ENCODE peak calls at places on chromosomes 3 and 15, in nine cellular contexts. D is cardiac muscle cell, I is transverse colon, S is HCT116, R is foreskin fibroblast, X is astrocyte, G is left ventricle myocardium inferior, E is neural progenitor cell, C is Panc1. T is an unnamed sample.

GRCh38 chr3:150147776-150148175 is 177.1 kb upstream of the PFN2 start:
- DNase-seq in S (no peak), E (no peak), G (no peak), X (peak), D (no peak), I (no peak), C (no peak), R (peak), T (no peak)

GRCh38 chr15:70512772-70513362 is 250.5 kb downstream of the UACA start:
- DNase-seq in E (peak), S (peak), G (peak), C (no peak), I (peak), X (no peak), R (no peak), D (peak), T (peak)

GRCh38 chr15:62782100-62782791 is 260.3 kb upstream of the TPM1 start:
- DNase-seq in R (peak), I (peak), C (peak), G (peak), D (peak), S (peak), E (peak), X (peak), T (peak)

GRCh38 chr15:52787549-52788098 is 2.5 kb downstream of the ONECUT1 start:
- DNase-seq in X (no peak), R (no peak), G (no peak), C (no peak), E (peak), S (no peak), D (no peak), I (no peak), T (no peak)

GRCh38 chr3:45343947-45344346 is 44.4 kb upstream of the LARS2 start:
- DNase-seq in G (no peak), I (no peak), S (peak), X (no peak), C (no peak), E (peak), D (no peak), R (no peak), T (no peak)

GRCh38 chr3:13379191-13379830 is 40.8 kb downstream of the NUP210 start:
- DNase-seq in S (no peak), D (peak), R (peak), I (no peak), X (peak), C (no peak), E (no peak), G (no peak), T (peak)

GRCh38 chr3:71309342-71309741 is 274.2 kb downstream of the FOXP1 start:
- DNase-seq in S (no peak), D (no peak), E (no peak), R (peak), I (no peak), C (no peak), X (peak), G (no peak), T (peak)

GRCh38 chr3:53594276-53594675 is 99.9 kb downstream of the CACNA1D start:
- DNase-seq in I (no peak), G (no peak), E (no peak), C (no peak), X (no peak), S (no peak), D (no peak), R (no peak), T (no peak)

GRCh38 chr3:87350367-87351199 is 74.2 kb upstream of the POU1F1 start:
- DNase-seq in I (no peak), D (peak), C (peak), S (peak), E (peak), R (peak), G (no peak), X (peak), T (peak)

GRCh38 chr3:195227871-195228270 is 43.1 kb downstream of the XXYLT1 start:
- DNase-seq in R (no peak), X (no peak), D (no peak), G (no peak), C (no peak), I (no peak), S (no peak), E (no peak), T (no peak)

GRCh38 chr3:186566772-186567071 is 417 bp downstream of the TBCCD1 start:
- DNase-seq in R (no peak), X (no peak), S (no peak), C (no peak), D (no peak), I (no peak), E (peak), G (no peak), T (no peak)

GRCh38 chr15:40471105-40471777 is 457 bp downstream of the CHST14 start:
- DNase-seq in E (peak), I (peak), D (peak), S (no peak), X (no peak), G (peak), C (no peak), R (peak), T (peak)

GRCh38 chr15:45442497-45443135 is 64.3 kb upstream of the GATM start:
- DNase-seq in G (no peak), I (no peak), C (no peak), E (no peak), X (peak), S (no peak), R (peak), D (no peak), T (peak)

GRCh38 chr15:34122771-34123183 is 20.9 kb downstream of the PGBD4 start:
- DNase-seq in X (peak), D (no peak), R (peak), S (no peak), G (no peak), I (no peak), E (no peak), C (no peak), T (peak)

GRCh38 chr3:192869131-192870027 is 48.3 kb downstream of the MB21D2 start:
- DNase-seq in I (no peak), S (no peak), C (no peak), R (peak), G (peak), X (peak), D (no peak), E (no peak), T (peak)

GRCh38 chr3:113252553-113252952 is 41.2 kb downstream of the BOC start:
- DNase-seq in X (no peak), I (no peak), S (no peak), G (no peak), D (no peak), E (no peak), R (no peak), C (no peak), T (no peak)

GRCh38 chr3:113254171-113254947 is 43.0 kb downstream of the BOC start:
- DNase-seq in X (no peak), I (no peak), G (no peak), S (no peak), C (no peak), E (peak), R (no peak), D (no peak), T (no peak)

GRCh38 chr3:113250566-113250965 is 39.2 kb downstream of the BOC start:
- DNase-seq in X (no peak), R (no peak), G (no peak), D (no peak), E (no peak), C (no peak), I (no peak), S (no peak), T (no peak)

GRCh38 chr3:113249601-113250000 is 38.2 kb downstream of the BOC start:
- DNase-seq in R (no peak), D (no peak), G (no peak), E (no peak), C (no peak), I (no peak), S (no peak), X (peak), T (no peak)

GRCh38 chr3:113251817-113252216 is 40.5 kb downstream of the BOC start:
- DNase-seq in S (no peak), E (no peak), X (no peak), G (no peak), I (no peak), C (no peak), D (no peak), R (no peak), T (no peak)
- TF ChIP-seq CTCF in S (peak), E (no peak), X (no peak), G (no peak), I (no peak), C (peak), D (no peak), R (no peak), T (no peak)

GRCh38 chr15:85168642-85169173 is 187.1 kb downstream of the PDE8A start:
- DNase-seq in R (peak), E (peak), G (no peak), X (no peak), D (peak), C (no peak), I (peak), S (peak), T (no peak)
- H3K4me3 ChIP-seq in R (no peak), E (peak), G (peak), X (peak), D (peak), C (peak), I (no peak), S (no peak), T (no peak)

GRCh38 chr15:90071220-90071807 is 31.0 kb downstream of the IDH2 start:
- DNase-seq in R (peak), X (peak), C (peak), S (peak), E (peak), I (peak), G (peak), D (peak), T (peak)
- TF ChIP-seq CTCF in R (peak), X (peak), C (peak), S (peak), E (peak), I (peak), G (peak), D (peak), T (peak)

DNA sequence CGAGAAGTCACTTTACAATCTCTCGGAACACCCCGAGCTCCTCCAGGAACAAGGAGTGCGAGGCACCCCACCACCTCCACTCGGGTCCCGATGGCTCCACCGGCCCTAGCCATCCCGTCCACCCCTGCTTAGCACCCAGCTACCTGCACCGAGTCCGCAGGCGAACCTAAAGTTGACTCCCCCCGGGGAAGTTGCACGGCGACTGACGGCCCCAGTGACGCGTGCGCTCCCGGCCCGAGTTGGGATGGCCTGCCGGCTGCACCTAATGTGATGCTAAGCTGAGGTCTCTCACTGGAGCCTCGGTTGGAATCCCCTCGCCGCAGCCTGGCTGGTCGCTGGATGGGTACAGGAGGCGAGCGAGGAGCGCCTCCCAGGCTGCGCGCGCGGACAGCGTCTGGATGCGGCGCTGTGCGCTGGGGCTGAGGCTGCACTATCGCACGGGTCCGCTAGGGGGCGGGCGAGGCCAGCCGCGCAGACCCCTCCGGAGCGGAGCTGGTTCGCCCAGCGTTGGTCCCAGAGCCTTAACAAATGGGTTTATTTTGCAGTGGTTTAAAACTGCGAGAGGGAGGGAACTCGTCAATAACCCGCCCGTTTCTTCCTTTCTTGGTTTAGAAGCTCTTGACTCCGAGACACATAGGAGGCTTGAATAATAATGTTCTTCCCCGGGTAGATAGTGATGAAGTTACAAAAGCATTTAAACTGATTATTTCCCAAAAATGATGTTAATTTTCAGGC is at the start of gene OXTR:
- DNase-seq in G (peak), R (peak), C (peak), I (peak), S (no peak), E (peak), X (peak), D (peak), T (peak)
- H3K4me3 ChIP-seq in G (peak), R (peak), C (peak), I (no peak), S (peak), E (peak), X (peak), D (peak), T (peak)

GRCh38 chr3:73683706-73684105 is 59.0 kb upstream of the PDZRN3 start:
- DNase-seq in G (no peak), I (no peak), C (no peak), E (peak), D (no peak), R (no peak), S (no peak), X (no peak), T (no peak)

GRCh38 chr3:73681198-73681597 is 56.5 kb upstream of the PDZRN3 start:
- DNase-seq in C (no peak), S (no peak), X (no peak), G (no peak), E (no peak), I (no peak), D (no peak), R (peak), T (no peak)

GRCh38 chr3:73685061-73685460 is 60.3 kb upstream of the PDZRN3 start:
- DNase-seq in G (no peak), I (no peak), X (no peak), R (no peak), C (no peak), E (peak), S (no peak), D (no peak), T (no peak)

GRCh38 chr3:73681610-73682009 is 56.9 kb upstream of the PDZRN3 start:
- DNase-seq in G (no peak), C (no peak), E (no peak), D (no peak), R (peak), S (no peak), X (peak), I (no peak), T (peak)

DNA sequence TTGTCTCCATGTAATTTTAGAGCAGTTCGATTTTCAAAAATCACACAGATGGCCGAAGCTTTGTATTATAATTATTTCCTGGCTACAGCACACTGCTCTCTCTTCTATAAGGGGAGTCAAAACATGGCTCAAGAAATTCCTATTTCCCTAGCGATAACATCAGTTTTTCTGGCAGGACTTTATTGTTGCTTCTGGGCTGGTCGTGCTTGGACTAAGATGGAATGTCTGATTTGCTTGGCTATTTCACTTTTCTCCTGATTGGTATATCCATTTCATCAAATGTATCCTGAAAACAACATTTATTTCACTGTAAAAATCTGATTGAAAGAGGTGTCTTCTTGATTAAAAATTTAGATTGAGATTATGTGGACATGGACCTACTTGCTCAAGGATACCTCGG is 56.0 kb upstream of the PDZRN3 start:
- DNase-seq in X (no peak), I (no peak), G (no peak), S (no peak), D (no peak), C (no peak), R (no peak), E (no peak), T (no peak)
- TF ChIP-seq CTCF in X (no peak), I (no peak), G (no peak), S (no peak), D (no peak), C (no peak), R (no peak), E (no peak), T (no peak)

GRCh38 chr3:56919797-56920195 is 118.0 kb upstream of the ARHGEF3 start:
- DNase-seq in D (no peak), X (no peak), I (no peak), S (no peak), C (no peak), G (no peak), R (no peak), E (no peak), T (no peak)

GRCh38 chr3:56919137-56919796 is 117.5 kb upstream of the ARHGEF3 start:
- DNase-seq in C (no peak), R (no peak), D (no peak), X (no peak), S (no peak), I (no peak), E (no peak), G (no peak), T (no peak)

GRCh38 chr3:56917337-56917697 is 115.6 kb upstream of the ARHGEF3 start:
- DNase-seq in I (no peak), X (no peak), D (no peak), C (no peak), E (no peak), R (no peak), S (no peak), G (no peak), T (no peak)

GRCh38 chr3:56916697-56917336 is 115.1 kb upstream of the ARHGEF3 start:
- DNase-seq in S (no peak), C (no peak), R (no peak), I (no peak), X (no peak), G (no peak), E (no peak), D (no peak), T (no peak)

DNA sequence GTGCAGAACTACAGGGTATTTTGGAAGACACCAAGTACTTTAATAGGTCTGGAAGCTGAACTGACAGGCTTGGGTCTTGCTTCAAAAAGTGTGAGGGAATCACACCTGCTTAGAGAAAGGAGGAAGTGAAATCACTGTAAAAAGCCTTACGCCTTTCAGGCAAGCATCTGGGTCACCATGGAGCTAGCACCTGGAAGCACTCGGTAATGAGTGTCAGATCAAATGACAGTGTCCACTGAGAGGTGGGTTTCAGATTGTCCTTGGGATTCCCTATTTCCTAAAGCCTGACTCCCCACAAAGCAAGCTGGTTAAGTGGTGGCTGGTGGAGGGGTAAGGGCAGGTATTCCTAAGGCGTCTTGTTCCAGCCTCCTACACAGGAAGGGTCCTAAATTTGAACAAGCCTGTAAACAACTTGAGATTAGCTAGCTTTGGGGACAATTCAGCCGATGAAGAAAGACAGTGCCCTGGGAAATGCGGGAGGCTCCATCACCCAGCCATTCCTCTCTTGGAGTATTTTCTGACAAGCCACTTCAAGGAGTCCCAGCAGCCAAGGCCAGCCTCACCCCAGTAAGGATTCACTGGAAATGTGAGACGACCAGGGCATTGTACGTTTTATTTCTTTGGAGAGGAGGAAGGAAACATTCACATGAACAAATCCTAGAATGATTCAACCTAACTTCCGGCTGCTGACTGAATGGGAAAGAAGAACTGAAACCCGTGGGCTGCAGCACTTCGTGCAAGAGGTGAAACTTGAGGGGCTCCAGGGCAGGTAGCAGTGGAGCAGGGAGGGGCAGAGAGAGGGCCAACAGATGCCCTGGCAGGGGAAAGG is 116.2 kb upstream of the ARHGEF3 start:
- DNase-seq in C (no peak), G (no peak), D (no peak), S (no peak), E (no peak), X (no peak), R (no peak), I (peak), T (no peak)
- H3K4me3 ChIP-seq in C (no peak), G (no peak), D (no peak), S (no peak), E (no peak), X (no peak), R (no peak), I (no peak), T (no peak)

GRCh38 chr3:8658326-8659212 is 14.0 kb upstream of the SSUH2 start:
- DNase-seq in E (no peak), C (no peak), G (peak), I (peak), X (peak), R (peak), S (no peak), D (peak), T (no peak)

GRCh38 chr3:8660271-8660731 is 15.7 kb upstream of the SSUH2 start:
- DNase-seq in S (no peak), I (no peak), G (no peak), X (peak), R (peak), C (no peak), E (no peak), D (peak), T (peak)

GRCh38 chr3:8659242-8659641 is 14.6 kb upstream of the SSUH2 start:
- DNase-seq in C (no peak), R (no peak), E (no peak), G (no peak), X (no peak), D (no peak), S (no peak), I (no peak), T (no peak)

GRCh38 chr3:8662594-8662993 is 18.0 kb upstream of the SSUH2 start:
- DNase-seq in I (no peak), G (no peak), X (no peak), S (no peak), R (no peak), C (no peak), D (no peak), E (no peak), T (no peak)

DNA sequence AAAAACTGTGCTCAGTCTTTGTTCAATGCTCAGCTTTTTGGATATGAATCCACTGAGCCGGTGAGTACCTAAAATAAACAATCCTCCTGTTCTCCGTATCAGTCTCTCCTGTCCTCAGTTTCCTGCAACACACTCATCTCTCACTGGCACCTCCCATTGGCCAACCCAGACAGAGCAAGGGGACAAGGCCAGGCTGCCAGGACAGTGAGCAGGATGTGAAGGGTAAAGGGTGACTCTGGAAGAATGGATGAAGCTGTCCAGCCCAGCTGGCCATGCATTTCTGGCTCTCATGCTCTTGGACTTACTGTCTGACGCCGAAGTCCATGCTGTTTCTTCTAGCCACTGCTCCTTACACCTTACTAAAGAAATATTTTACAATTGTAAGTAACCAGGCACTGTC is 16.2 kb upstream of the SSUH2 start:
- DNase-seq in G (no peak), I (no peak), D (peak), S (no peak), R (peak), C (no peak), E (no peak), X (no peak), T (no peak)
- TF ChIP-seq CTCF in G (no peak), I (no peak), D (no peak), S (no peak), R (no peak), C (no peak), E (no peak), X (no peak), T (no peak)

GRCh38 chr3:49165771-49166751 is at the start of gene CCDC71:
- DNase-seq in C (no peak), R (peak), G (peak), X (peak), I (peak), D (peak), S (peak), E (peak), T (peak)
- H3K4me3 ChIP-seq in C (peak), R (peak), G (peak), X (peak), I (peak), D (peak), S (peak), E (peak), T (peak)

DNA sequence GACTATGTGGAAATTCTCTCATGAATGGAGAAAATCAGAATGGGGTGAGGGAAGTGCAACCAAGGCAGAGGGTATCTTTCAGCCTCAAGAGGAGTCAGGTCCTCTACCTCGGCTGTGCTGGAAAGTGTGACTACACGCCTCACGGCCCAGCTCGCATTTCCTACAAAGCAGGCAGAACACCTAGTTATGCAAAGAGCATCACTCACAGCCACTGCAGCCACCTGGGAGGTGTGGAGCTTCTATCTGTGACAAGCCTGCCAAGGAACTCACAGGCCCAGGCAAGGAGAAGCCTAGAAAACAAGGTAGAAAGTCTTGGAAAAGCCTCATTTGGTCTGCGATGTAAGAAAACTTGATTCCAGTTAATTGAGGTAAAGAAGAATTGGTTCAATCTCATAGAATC is 77.0 kb downstream of the TAMM41 start:
- DNase-seq in D (no peak), G (no peak), X (no peak), R (no peak), C (no peak), I (no peak), S (no peak), E (no peak), T (no peak)
- TF ChIP-seq CTCF in D (no peak), G (no peak), X (no peak), R (no peak), C (no peak), I (no peak), S (no peak), E (no peak), T (no peak)

T was measured in AG10803.